ENCODE peak calls at places on chromosomes 12 and 14, in four cellular contexts. P, V, M and Y are unnamed samples.

GRCh38 chr14:86654558-86655184 is 1124.7 kb downstream of the FLRT2 start:
- DNase-seq in P (no peak), V (peak), M (peak), Y (peak)

GRCh38 chr12:11847539-11847938 is 198.1 kb downstream of the ETV6 start:
- DNase-seq in P (no peak), V (no peak), M (no peak), Y (no peak)

GRCh38 chr14:73825551-73826188 is 26.0 kb upstream of the PTGR2 start:
- DNase-seq in P (no peak), V (peak), M (peak), Y (peak)

GRCh38 chr12:22803725-22804124 is 178.8 kb downstream of the ETNK1 start:
- DNase-seq in P (no peak), V (no peak), M (no peak), Y (peak)

GRCh38 chr14:61211476-61212262 is 69.5 kb downstream of the TMEM30B start:
- DNase-seq in P (no peak), V (no peak), M (no peak), Y (no peak)

GRCh38 chr14:93775744-93776143 is 12.5 kb downstream of the PRIMA1 start:
- DNase-seq in P (no peak), V (no peak), M (no peak), Y (no peak)

GRCh38 chr14:29222671-29223268 is 456.2 kb downstream of the FOXG1 start:
- DNase-seq in P (no peak), V (peak), M (no peak), Y (peak)

GRCh38 chr14:39668449-39668848 is 236.2 kb upstream of the FBXO33 start:
- DNase-seq in P (no peak), V (no peak), M (no peak), Y (no peak)

GRCh38 chr14:41986726-41987125 is 380.1 kb downstream of the LRFN5 start:
- DNase-seq in P (no peak), V (no peak), M (peak), Y (peak)

GRCh38 chr14:67633451-67634154 is 13.9 kb downstream of the ARG2 start:
- DNase-seq in P (no peak), V (no peak), M (no peak), Y (no peak)

GRCh38 chr12:29547151-29547561 is 49.7 kb upstream of the OVCH1 start:
- DNase-seq in P (peak), V (no peak), M (no peak), Y (peak)

GRCh38 chr14:102527255-102528232 is 18.0 kb upstream of the ANKRD9 start:
- DNase-seq in P (no peak), V (no peak), M (peak), Y (no peak)

GRCh38 chr14:68145036-68145435 is 325.5 kb downstream of the RAD51B start:
- DNase-seq in P (no peak), V (no peak), M (no peak), Y (no peak)

GRCh38 chr14:70170976-70171375 is 17.8 kb downstream of the SLC8A3 start:
- DNase-seq in P (no peak), V (no peak), M (no peak), Y (no peak)

GRCh38 chr14:83419420-83419819 is 1885.8 kb upstream of the SEL1L start:
- DNase-seq in P (no peak), V (no peak), M (no peak), Y (no peak)

GRCh38 chr14:105212541-105213305 is 31.6 kb upstream of the NUDT14 start:
- DNase-seq in P (no peak), V (no peak), M (no peak), Y (no peak)

GRCh38 chr14:23483216-23483854 is 13.8 kb downstream of the NGDN start:
- DNase-seq in P (no peak), V (no peak), M (no peak), Y (peak)

GRCh38 chr14:50062438-50063039 is 53.8 kb downstream of the VCPKMT start:
- DNase-seq in P (no peak), V (peak), M (peak), Y (peak)

GRCh38 chr12:94074216-94074969 is 74.0 kb upstream of the PLXNC1 start:
- DNase-seq in P (no peak), V (no peak), M (no peak), Y (no peak)

GRCh38 chr14:30387856-30388255 is 171.1 kb upstream of the G2E3 start:
- DNase-seq in P (no peak), V (no peak), M (no peak), Y (no peak)

GRCh38 chr12:86660488-86661171 is 404.4 kb upstream of the MGAT4C start:
- DNase-seq in P (no peak), V (no peak), M (peak), Y (peak)

GRCh38 chr12:53476769-53477209 is 22.5 kb downstream of the MAP3K12 start:
- DNase-seq in P (no peak), V (no peak), M (no peak), Y (no peak)

GRCh38 chr14:95388699-95389098 is 69.0 kb upstream of the CLMN start:
- DNase-seq in P (no peak), V (no peak), M (no peak), Y (peak)

GRCh38 chr14:27228053-27228452 is 630.2 kb upstream of the NOVA1 start:
- DNase-seq in P (no peak), V (no peak), M (no peak), Y (no peak)

GRCh38 chr12:76206677-76207072 is 122.2 kb upstream of the NAP1L1 start:
- DNase-seq in P (no peak), V (no peak), M (no peak), Y (no peak)

GRCh38 chr14:56659361-56659760 is 79.8 kb downstream of the TMEM260 start:
- DNase-seq in P (no peak), V (peak), M (no peak), Y (no peak)
- TF ChIP-seq CTCF in P (no peak), V (no peak), M (no peak), Y (no peak)

DNA sequence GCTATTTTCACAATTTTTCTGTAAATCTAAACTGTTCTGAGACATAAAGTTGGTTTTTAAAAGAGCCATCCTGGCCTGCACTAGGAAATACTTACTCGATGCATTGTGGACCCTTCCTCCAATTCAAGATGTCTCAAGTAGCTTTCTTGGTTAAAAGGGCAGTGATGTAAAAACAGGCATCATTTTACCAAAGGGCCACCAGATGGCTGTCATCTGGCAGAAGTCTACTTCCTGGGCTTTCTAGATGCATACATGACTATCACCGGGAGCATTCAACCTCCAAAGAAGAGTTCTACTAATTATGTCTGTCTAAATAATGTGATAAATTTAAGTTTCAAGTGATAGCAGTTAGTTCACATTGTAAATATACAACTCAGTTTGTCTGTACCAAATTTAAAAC is 96.8 kb upstream of the FRMD6 start:
- DNase-seq in P (no peak), V (no peak), M (no peak), Y (peak)
- H3K4me3 ChIP-seq in P (no peak), V (no peak), M (no peak), Y (no peak)

GRCh38 chr12:96500686-96501085 is 11.3 kb downstream of the CFAP54 start:
- DNase-seq in P (no peak), V (no peak), M (no peak), Y (peak)
- TF ChIP-seq CTCF in P (peak), V (no peak), M (peak), Y (peak)

GRCh38 chr12:19139795-19140194 is 10.3 kb downstream of the PLEKHA5 start:
- DNase-seq in P (no peak), V (no peak), M (no peak), Y (peak)
- H3K4me3 ChIP-seq in P (no peak), V (no peak), M (no peak), Y (no peak)

GRCh38 chr12:33438890-33439586 is 581 bp downstream of the SYT10 start:
- DNase-seq in P (no peak), V (no peak), M (peak), Y (peak)
- TF ChIP-seq CTCF in P (no peak), V (no peak), M (no peak), Y (no peak)

GRCh38 chr12:7373226-7373625 is 69.4 kb downstream of the ACSM4 start:
- DNase-seq in P (no peak), V (no peak), M (no peak), Y (no peak)
- H3K4me3 ChIP-seq in P (no peak), V (no peak), M (no peak), Y (no peak)

DNA sequence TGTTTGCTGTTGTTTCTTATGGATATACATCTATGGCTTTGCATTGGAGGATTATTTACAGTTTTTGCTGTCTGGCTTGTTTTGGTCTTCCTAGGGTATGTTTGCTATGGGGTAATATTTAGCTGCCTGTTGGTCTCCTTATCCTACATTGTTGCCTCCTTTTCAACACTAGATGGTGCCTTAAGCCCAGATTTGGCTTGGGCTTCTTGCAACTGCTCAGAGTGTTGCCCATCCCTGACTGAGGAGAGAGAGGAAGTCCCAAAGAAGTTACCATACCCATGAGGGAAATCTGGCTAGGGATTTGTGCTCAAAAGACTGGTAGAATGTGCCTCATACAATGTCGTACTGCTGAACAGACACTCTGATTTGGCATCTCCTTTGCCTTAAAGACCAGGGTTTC is 94.6 kb upstream of the MUCL1 start:
- DNase-seq in P (no peak), V (peak), M (peak), Y (peak)
- TF ChIP-seq CTCF in P (peak), V (peak), M (peak), Y (peak)

GRCh38 chr12:57092876-57093411 is 4.0 kb downstream of the NAB2 start:
- DNase-seq in P (no peak), V (no peak), M (no peak), Y (no peak)
- H3K4me3 ChIP-seq in P (no peak), V (no peak), M (no peak), Y (no peak)

GRCh38 chr12:50505945-50506344 is 1.2 kb downstream of the DIP2B start:
- DNase-seq in P (no peak), V (no peak), M (peak), Y (peak)

GRCh38 chr12:50504798-50505385 is at the start of gene DIP2B:
- DNase-seq in P (peak), V (peak), M (peak), Y (peak)

GRCh38 chr12:50507474-50507838 is 2.7 kb downstream of the DIP2B start:
- DNase-seq in P (no peak), V (no peak), M (no peak), Y (no peak)

GRCh38 chr12:50506753-50507473 is 2.1 kb downstream of the DIP2B start:
- DNase-seq in P (no peak), V (no peak), M (no peak), Y (no peak)

DNA sequence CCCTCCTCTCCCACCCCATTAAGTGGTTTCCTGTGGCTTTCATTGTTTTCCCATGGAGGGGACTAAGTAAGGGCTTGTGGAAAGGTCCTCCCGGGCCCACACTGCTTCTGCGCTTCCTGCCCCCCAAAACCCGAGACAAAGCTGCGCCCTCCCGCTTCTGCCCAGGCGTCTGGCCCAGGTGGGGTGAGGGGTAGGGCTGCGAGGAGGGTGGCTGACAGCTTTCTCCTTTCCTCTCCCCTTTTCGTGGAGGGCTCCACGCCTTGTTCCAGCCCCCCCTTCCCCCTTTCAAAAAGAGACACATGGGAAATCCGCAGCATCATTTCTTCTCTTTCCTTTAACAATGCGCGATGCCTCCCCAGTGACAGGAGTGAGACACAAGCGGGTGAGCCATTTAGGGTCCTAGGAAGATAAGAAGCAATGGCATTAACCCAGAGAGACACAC is 622 bp downstream of the DIP2B start:
- DNase-seq in P (no peak), V (no peak), M (peak), Y (no peak)
- TF ChIP-seq CTCF in P (no peak), V (no peak), M (no peak), Y (no peak)

GRCh38 chr14:53963491-53964227 is 7.0 kb upstream of the BMP4 start:
- DNase-seq in P (no peak), V (peak), M (no peak), Y (no peak)

GRCh38 chr14:53964249-53964648 is 7.6 kb upstream of the BMP4 start:
- DNase-seq in P (no peak), V (no peak), M (no peak), Y (no peak)

GRCh38 chr14:53967606-53968005 is 11.0 kb upstream of the BMP4 start:
- DNase-seq in P (no peak), V (no peak), M (no peak), Y (no peak)

GRCh38 chr14:53957739-53958138 is 1.1 kb upstream of the BMP4 start:
- DNase-seq in P (no peak), V (no peak), M (no peak), Y (no peak)

GRCh38 chr14:53962954-53963490 is 6.4 kb upstream of the BMP4 start:
- DNase-seq in P (no peak), V (no peak), M (no peak), Y (no peak)
- H3K4me3 ChIP-seq in P (peak), V (peak), M (peak), Y (no peak)